ENCODE peak calls at places on chromosomes 4 and X, in five cellular contexts. T, W, Y, A and O are unnamed samples.

GRCh38 chr4:95181446-95182306 is 367.1 kb downstream of the UNC5C start:
- DNase-seq in T (no peak), W (no peak), Y (no peak), A (peak; percentile 50), O (peak; percentile 64)

GRCh38 chr4:101730291-101731117 is 60.0 kb upstream of the BANK1 start:
- DNase-seq in T (peak; percentile 60), W (peak; percentile 54), Y (peak; percentile 61), A (peak; percentile 51), O (peak; percentile 30)

GRCh38 chrX:8879750-8880149 is 78.6 kb upstream of the FAM9A start:
- DNase-seq in T (peak; percentile 16), W (no peak), Y (no peak), A (peak; percentile 39), O (peak; percentile 63)

GRCh38 chrX:13263560-13264251 is 56.1 kb downstream of the ATXN3L start:
- DNase-seq in T (no peak), W (no peak), Y (no peak), A (no peak), O (no peak)

GRCh38 chrX:124263743-124264142 is 68.7 kb upstream of the TEX13D start:
- DNase-seq in T (no peak), W (no peak), Y (no peak), A (no peak), O (no peak)

GRCh38 chr4:76950846-76951321 is 1.3 kb downstream of the SEPTIN11 start:
- DNase-seq in T (peak; percentile 24), W (no peak), Y (peak; percentile 61), A (peak; percentile 15), O (peak; percentile 24)

GRCh38 chrX:38192007-38192625 is 28.6 kb downstream of the SRPX start:
- DNase-seq in T (peak; percentile 13), W (no peak), Y (peak; percentile 6), A (no peak), O (peak; percentile 17)

GRCh38 chrX:70769659-70770232 is 138.8 kb downstream of the TEX11 start:
- DNase-seq in T (peak; percentile 18), W (no peak), Y (no peak), A (no peak), O (no peak)

GRCh38 chrX:150203249-150203647 is 159.9 kb upstream of the MAMLD1 start:
- DNase-seq in T (no peak), W (no peak), Y (no peak), A (no peak), O (no peak)

GRCh38 chrX:153476628-153477027 is 6.3 kb upstream of the HAUS7 start:
- DNase-seq in T (no peak), W (no peak), Y (no peak), A (no peak), O (peak; percentile 62)

GRCh38 chrX:7071390-7071789 is 76.1 kb upstream of the STS start:
- DNase-seq in T (no peak), W (no peak), Y (no peak), A (no peak), O (no peak)

GRCh38 chrX:132689741-132690140 is 200.9 kb upstream of the MBNL3 start:
- DNase-seq in T (no peak), W (no peak), Y (no peak), A (no peak), O (no peak)

GRCh38 chrX:70445197-70445656 is 592 bp downstream of the DLG3 start:
- DNase-seq in T (no peak), W (no peak), Y (no peak), A (no peak), O (peak; percentile 55)

GRCh38 chrX:150198776-150199175 is 164.3 kb upstream of the MAMLD1 start:
- DNase-seq in T (no peak), W (no peak), Y (no peak), A (no peak), O (no peak)

GRCh38 chr4:52052475-52052780 is 1.3 kb downstream of the SPATA18 start:
- DNase-seq in T (no peak), W (no peak), Y (no peak), A (no peak), O (peak; percentile 29)

GRCh38 chr4:100738388-100739165 is 220.8 kb upstream of the EMCN start:
- DNase-seq in T (peak; percentile 71), W (no peak), Y (no peak), A (no peak), O (no peak)